ENCODE peak calls at places on chromosomes 5 and 9, in eight cellular contexts. I is mesendoderm; D is breast epithelium; G is LoVo; Q is A549; T is stomach; S is esophagus squamous epithelium; P is stimulated activated CD8-positive, alpha-beta memory T cell treated with anti-CD3 and anti-CD28 coated beads, Interleukin-12 subunit alpha, Interleukin-12 subunit beta, amount 100 ng/mL, for 4 hours. J is an unnamed sample.

GRCh38 chr9:36791204-36791948 is 218.7 kb downstream of the MELK start:
- DNase-seq in I (peak), D (no peak), G (no peak), Q (no peak), T (no peak), S (no peak), P (no peak), J (no peak)

GRCh38 chr5:7395432-7396168 is at the start of gene ADCY2:
- DNase-seq in I (peak), D (no peak), G (no peak), Q (no peak), T (no peak), S (no peak), P (no peak), J (no peak)

GRCh38 chr5:10393491-10393890 is 40.0 kb downstream of the MARCHF6 start:
- DNase-seq in I (no peak), D (no peak), G (no peak), Q (no peak), T (no peak), S (no peak), P (no peak), J (no peak)

GRCh38 chr9:127980706-127981558 is at the start of gene EEIG1:
- DNase-seq in I (peak), D (peak), G (peak), Q (peak), T (peak), S (peak), P (peak), J (peak)

GRCh38 chr5:176536132-176536901 is 885 bp downstream of the RNF44 start:
- DNase-seq in I (peak), D (peak), G (peak), Q (peak), T (peak), S (no peak), P (peak), J (peak)

GRCh38 chr5:65971643-65972042 is 45.3 kb downstream of the ERBIN start:
- DNase-seq in I (no peak), D (no peak), G (no peak), Q (no peak), T (no peak), S (no peak), P (no peak), J (no peak)

GRCh38 chr5:52740007-52740406 is 47.7 kb upstream of the ITGA1 start:
- DNase-seq in I (no peak), D (no peak), G (no peak), Q (no peak), T (no peak), S (no peak), P (no peak), J (no peak)

GRCh38 chr9:93996863-93997262 is 41.7 kb upstream of the BARX1 start:
- DNase-seq in I (peak), D (no peak), G (no peak), Q (no peak), T (no peak), S (no peak), P (no peak), J (no peak)

GRCh38 chr5:170436335-170436734 is 47.2 kb upstream of the KCNMB1 start:
- DNase-seq in I (no peak), D (no peak), G (no peak), Q (no peak), T (no peak), S (no peak), P (no peak), J (no peak)

GRCh38 chr9:34430843-34431437 is 27.4 kb downstream of the FAM219A start:
- DNase-seq in I (peak), D (no peak), G (peak), Q (peak), T (peak), S (no peak), P (no peak), J (peak)

GRCh38 chr5:149829954-149830353 is 99.8 kb downstream of the PPARGC1B start:
- DNase-seq in I (peak), D (no peak), G (no peak), Q (peak), T (no peak), S (no peak), P (no peak), J (no peak)

GRCh38 chr9:99818439-99818992 is 3.2 kb upstream of the NR4A3 start:
- DNase-seq in I (peak), D (no peak), G (no peak), Q (no peak), T (no peak), S (no peak), P (no peak), J (no peak)

GRCh38 chr5:89901983-89902382 is 507.6 kb downstream of the CETN3 start:
- DNase-seq in I (no peak), D (no peak), G (no peak), Q (no peak), T (no peak), S (no peak), P (no peak), J (no peak)

GRCh38 chr9:20009606-20010005 is 220.8 kb upstream of the SLC24A2 start:
- DNase-seq in I (no peak), D (no peak), G (no peak), Q (no peak), T (no peak), S (no peak), P (no peak), J (no peak)

GRCh38 chr5:14954620-14955343 is 83.2 kb upstream of the ANKH start:
- DNase-seq in I (no peak), D (no peak), G (no peak), Q (no peak), T (no peak), S (no peak), P (no peak), J (no peak)

GRCh38 chr5:54876-55569 is 36.9 kb upstream of the PLEKHG4B start:
- DNase-seq in I (no peak), D (no peak), G (no peak), Q (no peak), T (no peak), S (no peak), P (no peak), J (no peak)

GRCh38 chr9:72060513-72060912 is at the start of gene C9orf57:
- DNase-seq in I (no peak), D (no peak), G (no peak), Q (no peak), T (no peak), S (no peak), P (no peak), J (no peak)

GRCh38 chr5:63125862-63126261 is 547.2 kb downstream of the LRRC70 start:
- DNase-seq in I (peak), D (no peak), G (peak), Q (peak), T (no peak), S (no peak), P (no peak), J (peak)

J was measured in endothelial cell of umbilical vein.